ENCODE peak calls at places on chromosomes 2 and 18, in five cellular contexts. P, Y, K, N and G are unnamed samples.

GRCh38 chr2:163210430-163210918 is 371.9 kb upstream of the KCNH7 start:
- DNase-seq in N (peak; percentile 64), Y (no peak), K (no peak), P (no peak), G (no peak)

GRCh38 chr2:6917071-6917760 is at the start of gene RNF144A:
- DNase-seq in K (peak; percentile 35), P (no peak), Y (peak; percentile 43), N (peak; percentile 12), G (peak; percentile 51)

GRCh38 chr2:11749646-11750349 is 3.4 kb downstream of the LPIN1 start:
- DNase-seq in Y (no peak), P (no peak), K (no peak), N (peak; percentile 18), G (no peak)

GRCh38 chr18:78418379-78418778 is 561.2 kb upstream of the SALL3 start:
- DNase-seq in N (no peak), K (no peak), P (no peak), Y (no peak), G (no peak)

GRCh38 chr2:77520981-77521380 is 1.2 kb downstream of the LRRTM4 start:
- DNase-seq in Y (no peak), N (no peak), K (no peak), P (no peak), G (no peak)

GRCh38 chr2:40488101-40488598 is 36.3 kb upstream of the SLC8A1 start:
- DNase-seq in N (peak; percentile 56), K (no peak), Y (no peak), P (peak; percentile 2), G (no peak)

GRCh38 chr2:10688921-10689807 is 611 bp downstream of the NOL10 start:
- DNase-seq in K (peak; percentile 76), Y (peak; percentile 7), P (no peak), N (no peak), G (no peak)

GRCh38 chr2:236967499-236967783 is 118.2 kb upstream of the COPS8 start:
- DNase-seq in N (no peak), Y (no peak), P (no peak), K (no peak), G (no peak)

GRCh38 chr2:55581875-55582547 is 35.4 kb downstream of the PPP4R3B start:
- DNase-seq in K (peak; percentile 68), Y (no peak), N (peak; percentile 43), P (no peak), G (peak; percentile 39)

DNA sequence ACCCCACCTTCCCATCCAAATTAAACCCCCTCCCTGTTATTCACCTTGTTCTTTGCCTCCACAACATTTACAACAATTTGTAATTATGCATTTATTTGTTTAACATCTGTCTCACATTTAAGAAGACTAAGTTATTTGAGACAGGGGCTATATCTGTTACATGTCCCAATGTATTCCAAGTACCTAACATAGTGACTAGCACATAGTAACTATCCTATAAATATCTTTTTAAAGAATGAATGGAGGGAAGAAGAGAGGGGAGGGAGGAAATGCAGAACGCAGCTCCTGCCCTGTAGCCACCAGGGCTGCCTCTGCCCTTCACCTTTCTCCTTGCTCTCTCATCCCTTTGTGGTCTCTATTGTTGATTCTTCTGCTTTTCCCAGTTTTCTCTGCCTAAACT is 40.6 kb downstream of the HDHD2 start:
- DNase-seq in P (no peak), N (no peak), Y (no peak), K (no peak), G (no peak)
- H3K36me3 ChIP-seq in P (peaks cover 7% of the 10 kb centered on the region), N (peaks cover 26% of the 10 kb centered on the region), Y (peaks cover 98% of the 10 kb centered on the region), K (no peaks in the 10 kb centered on the region), G (no peaks in the 10 kb centered on the region)

GRCh38 chr2:70513751-70514150 is 39.9 kb downstream of the TGFA start:
- DNase-seq in P (no peak), K (no peak), Y (no peak), N (no peak), G (no peak)

GRCh38 chr2:70515938-70516337 is 37.7 kb downstream of the TGFA start:
- DNase-seq in P (no peak), N (no peak), Y (no peak), K (no peak), G (no peak)

GRCh38 chr2:70511986-70512729 is 41.5 kb downstream of the TGFA start:
- DNase-seq in K (no peak), N (no peak), Y (no peak), P (no peak), G (no peak)

GRCh38 chr2:70516596-70516995 is 37.0 kb downstream of the TGFA start:
- DNase-seq in Y (no peak), K (peak; percentile 75), P (no peak), N (no peak), G (no peak)

DNA sequence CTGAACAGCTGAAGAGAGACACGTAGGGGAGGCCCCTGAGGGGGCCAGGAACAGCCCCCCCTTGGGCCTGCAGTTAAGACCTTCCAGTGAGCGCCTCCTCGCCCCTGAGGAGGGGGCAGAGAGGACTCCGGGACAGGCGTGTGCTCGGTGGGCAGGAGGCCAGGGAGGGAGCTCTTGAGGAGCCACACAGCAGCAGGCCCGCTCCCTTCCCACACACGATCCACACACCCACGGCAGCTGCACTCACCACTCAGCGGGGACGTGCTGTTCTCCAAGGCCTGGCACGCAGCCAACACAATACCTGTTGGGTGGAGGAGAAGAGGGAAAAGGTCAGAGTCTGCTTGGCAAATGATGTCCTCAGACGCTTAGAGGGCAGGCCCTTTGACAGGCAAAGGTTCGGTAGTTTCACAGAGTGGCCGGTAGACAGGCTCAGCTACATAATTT is 39.0 kb downstream of the TGFA start:
- DNase-seq in N (no peak), P (no peak), Y (no peak), K (no peak), G (no peak)
- TF ChIP-seq POLR2A in N (no peak), P (no peak), Y (no peak), K (no peak), G (no peak)

GRCh38 chr2:85548608-85548900 is 9.6 kb downstream of the MAT2A start:
- DNase-seq in Y (no peak), N (no peak), K (no peak), P (no peak), G (no peak)
- H3K36me3 ChIP-seq in Y (peaks cover 95% of the 10 kb centered on the region), N (peaks cover 44% of the 10 kb centered on the region), K (no peaks in the 10 kb centered on the region), P (peaks cover 54% of the 10 kb centered on the region), G (no peaks in the 10 kb centered on the region)

DNA sequence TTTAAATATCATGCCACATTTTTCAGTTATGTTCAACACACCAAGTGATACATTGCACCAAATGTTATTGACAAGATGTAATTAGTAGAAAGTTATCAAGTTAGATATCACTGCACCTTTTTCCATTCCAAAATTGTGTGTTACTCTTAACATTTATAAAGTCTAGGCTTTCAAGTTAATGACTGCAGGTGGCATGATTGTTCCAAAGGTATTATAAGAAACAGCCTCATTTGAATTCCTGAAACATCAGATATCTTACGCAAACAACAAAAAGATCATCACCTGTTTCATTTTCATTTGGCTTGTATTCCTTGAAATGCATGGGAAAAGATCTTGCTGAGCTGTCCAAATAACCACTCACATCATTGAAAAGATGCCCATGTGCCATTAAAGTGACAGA is 1528.2 kb upstream of the ZEB2 start:
- DNase-seq in Y (no peak), N (no peak), P (no peak), K (no peak), G (no peak)
- TF ChIP-seq POLR2A in Y (no peak), N (no peak), P (no peak), K (no peak), G (no peak)

GRCh38 chr2:120957905-120958304 is 222.2 kb downstream of the GLI2 start:
- DNase-seq in Y (no peak), N (no peak), P (no peak), K (no peak), G (no peak)

GRCh38 chr2:120958623-120959366 is 223.1 kb downstream of the GLI2 start:
- DNase-seq in P (no peak), Y (no peak), K (no peak), N (no peak), G (no peak)

GRCh38 chr2:120960994-120961393 is 225.3 kb downstream of the GLI2 start:
- DNase-seq in K (no peak), N (no peak), Y (no peak), P (no peak), G (no peak)

GRCh38 chr2:120961396-120961795 is 225.7 kb downstream of the GLI2 start:
- DNase-seq in Y (no peak), N (no peak), P (no peak), K (no peak), G (no peak)

DNA sequence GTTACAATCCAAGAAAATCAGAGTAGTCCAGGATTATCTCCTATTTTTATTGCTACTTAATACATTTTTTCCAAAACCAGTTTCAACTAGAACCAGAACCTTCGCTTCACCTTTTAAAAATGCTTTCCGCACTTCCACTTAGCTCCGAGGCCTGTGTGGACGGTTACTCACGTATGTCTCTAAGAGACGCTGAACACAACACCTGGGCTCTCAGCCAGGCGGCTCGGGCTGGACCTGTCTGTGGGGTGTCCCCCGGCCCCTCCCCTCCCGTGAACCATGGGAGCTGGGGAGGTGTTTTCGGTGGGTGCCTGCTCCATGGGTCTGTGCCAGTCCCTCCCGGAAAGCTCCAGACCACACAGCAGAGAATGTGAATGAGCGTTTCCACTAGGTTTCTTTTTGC is 223.8 kb downstream of the GLI2 start:
- DNase-seq in Y (peak; percentile 22), K (no peak), N (no peak), P (no peak), G (peak; percentile 61)
- H3K36me3 ChIP-seq in Y (peaks cover 30% of the 10 kb centered on the region), K (no peaks in the 10 kb centered on the region), N (peaks cover 63% of the 10 kb centered on the region), P (no peaks in the 10 kb centered on the region), G (no peaks in the 10 kb centered on the region)